ENCODE peak calls at places on chromosomes 12 and 14, in four cellular contexts. One of them, this sample, is unnamed.

GRCh38 chr14:61573748-61574513 is 121.4 kb upstream of the HIF1A start:
- DNase-seq in HepG2: no peak
- DNase-seq in GM12878: no peak
- DNase-seq in K562: no peak
- DNase-seq in this sample: no peak

GRCh38 chr12:103586132-103586531 is 941 bp upstream of the STAB2 start:
- DNase-seq in HepG2: no peak
- DNase-seq in GM12878: no peak
- DNase-seq in K562: no peak
- DNase-seq in this sample: no peak

GRCh38 chr14:76050797-76051392 is 65.3 kb downstream of the IFT43 start:
- DNase-seq in HepG2: peak
- DNase-seq in GM12878: peak
- DNase-seq in K562: peak
- DNase-seq in this sample: peak

GRCh38 chr14:92932448-92933395 is 9.8 kb downstream of the CHGA start:
- DNase-seq in HepG2: no peak
- DNase-seq in GM12878: no peak
- DNase-seq in K562: no peak
- DNase-seq in this sample: no peak

GRCh38 chr12:117363953-117364486 is 2.6 kb upstream of the NOS1 start:
- DNase-seq in HepG2: no peak
- DNase-seq in GM12878: no peak
- DNase-seq in K562: no peak
- DNase-seq in this sample: no peak

GRCh38 chr12:7219599-7220243 is 30.2 kb downstream of the PEX5 start:
- DNase-seq in HepG2: peak
- DNase-seq in GM12878: peak
- DNase-seq in K562: peak
- DNase-seq in this sample: peak

GRCh38 chr12:51908876-51909592 is 1.7 kb downstream of the ACVRL1 start:
- DNase-seq in HepG2: no peak
- DNase-seq in GM12878: no peak
- DNase-seq in K562: no peak
- DNase-seq in this sample: no peak

GRCh38 chr12:6225630-6226001 is 25.4 kb downstream of the CD9 start:
- DNase-seq in HepG2: no peak
- DNase-seq in GM12878: no peak
- DNase-seq in K562: no peak
- DNase-seq in this sample: no peak

GRCh38 chr12:53505086-53505485 is 2.2 kb downstream of the NPFF start:
- DNase-seq in HepG2: no peak
- DNase-seq in GM12878: no peak
- DNase-seq in K562: no peak
- DNase-seq in this sample: no peak

GRCh38 chr14:53390008-53390407 is 236.9 kb upstream of the DDHD1 start:
- DNase-seq in HepG2: no peak
- DNase-seq in GM12878: no peak
- DNase-seq in K562: no peak
- DNase-seq in this sample: no peak

GRCh38 chr12:56487448-56488040 is 417 bp downstream of the GLS2 start:
- DNase-seq in HepG2: peak
- DNase-seq in GM12878: no peak
- DNase-seq in K562: no peak
- DNase-seq in this sample: peak

GRCh38 chr14:95471526-95472304 is 44.7 kb downstream of the SYNE3 start:
- DNase-seq in HepG2: no peak
- DNase-seq in GM12878: no peak
- DNase-seq in K562: no peak
- DNase-seq in this sample: no peak

GRCh38 chr12:3398196-3398789 is 92.7 kb upstream of the PRMT8 start:
- DNase-seq in HepG2: no peak
- DNase-seq in GM12878: no peak
- DNase-seq in K562: no peak
- DNase-seq in this sample: no peak

GRCh38 chr12:97380440-97380839 is 82.2 kb upstream of the RMST start:
- DNase-seq in HepG2: peak
- DNase-seq in GM12878: no peak
- DNase-seq in K562: no peak
- DNase-seq in this sample: no peak

GRCh38 chr14:95679995-95680735 is 6.1 kb upstream of the TCL1B start:
- DNase-seq in HepG2: peak
- DNase-seq in GM12878: no peak
- DNase-seq in K562: no peak
- DNase-seq in this sample: no peak

GRCh38 chr12:108645686-108646596 is 12.2 kb upstream of the SELPLG start:
- DNase-seq in HepG2: no peak
- DNase-seq in GM12878: no peak
- DNase-seq in K562: no peak
- DNase-seq in this sample: no peak

GRCh38 chr14:69002069-69002468 is 23.0 kb upstream of the ACTN1 start:
- DNase-seq in HepG2: peak
- DNase-seq in GM12878: no peak
- DNase-seq in K562: peak
- DNase-seq in this sample: peak

GRCh38 chr12:72081787-72082186 is 143.1 kb downstream of the TPH2 start:
- DNase-seq in HepG2: no peak
- DNase-seq in GM12878: no peak
- DNase-seq in K562: no peak
- DNase-seq in this sample: no peak

GRCh38 chr14:95173518-95173917 is 16.2 kb upstream of the DICER1 start:
- DNase-seq in HepG2: no peak
- DNase-seq in GM12878: no peak
- DNase-seq in K562: no peak
- DNase-seq in this sample: no peak

GRCh38 chr14:64089920-64090319 is 204.3 kb downstream of the ESR2 start:
- DNase-seq in HepG2: no peak
- DNase-seq in GM12878: no peak
- DNase-seq in K562: no peak
- DNase-seq in this sample: peak

GRCh38 chr12:104303538-104304151 is at the start of gene EID3:
- DNase-seq in HepG2: no peak
- DNase-seq in GM12878: no peak
- DNase-seq in K562: peak
- DNase-seq in this sample: peak

GRCh38 chr12:123723011-123723410 is 10.9 kb downstream of the ATP6V0A2 start:
- DNase-seq in HepG2: no peak
- DNase-seq in GM12878: no peak
- DNase-seq in K562: no peak
- DNase-seq in this sample: no peak

GRCh38 chr12:116448165-116448756 is 110.9 kb upstream of the MAP1LC3B2 start:
- DNase-seq in HepG2: no peak
- DNase-seq in GM12878: no peak
- DNase-seq in K562: no peak
- DNase-seq in this sample: no peak

GRCh38 chr12:3821441-3821840 is 51.8 kb downstream of the PARP11 start:
- DNase-seq in HepG2: no peak
- DNase-seq in GM12878: no peak
- DNase-seq in K562: no peak
- DNase-seq in this sample: no peak

GRCh38 chr12:30928356-30929264 is 2.1 kb downstream of the TSPAN11 start:
- DNase-seq in HepG2: no peak
- DNase-seq in GM12878: no peak
- DNase-seq in K562: no peak
- DNase-seq in this sample: no peak

GRCh38 chr12:22406622-22407021 is 72.1 kb upstream of the ST8SIA1 start:
- DNase-seq in HepG2: no peak
- DNase-seq in GM12878: no peak
- DNase-seq in K562: no peak
- DNase-seq in this sample: no peak

GRCh38 chr14:103444837-103445524 is 59.8 kb downstream of the MARK3 start:
- DNase-seq in HepG2: no peak
- DNase-seq in GM12878: no peak
- DNase-seq in K562: peak
- DNase-seq in this sample: no peak

GRCh38 chr12:28517101-28517500 is 326.8 kb downstream of the CCDC91 start:
- DNase-seq in HepG2: no peak
- DNase-seq in GM12878: no peak
- DNase-seq in K562: no peak
- DNase-seq in this sample: no peak

GRCh38 chr12:112971248-112971647 is 7.1 kb upstream of the OAS2 start:
- DNase-seq in HepG2: no peak
- DNase-seq in GM12878: no peak
- DNase-seq in K562: no peak
- DNase-seq in this sample: no peak

GRCh38 chr12:14454098-14454907 is 88.8 kb downstream of the ATF7IP start:
- DNase-seq in HepG2: peak
- DNase-seq in GM12878: peak
- DNase-seq in K562: peak
- DNase-seq in this sample: peak

GRCh38 chr12:86376052-86376451 is 119.9 kb upstream of the MGAT4C start:
- DNase-seq in HepG2: peak
- DNase-seq in GM12878: no peak
- DNase-seq in K562: no peak
- DNase-seq in this sample: peak

GRCh38 chr14:90987140-90987539 is 73.3 kb downstream of the RPS6KA5 start:
- DNase-seq in HepG2: no peak
- DNase-seq in GM12878: no peak
- DNase-seq in K562: no peak
- DNase-seq in this sample: no peak

GRCh38 chr12:109357032-109357431 is 9.3 kb downstream of the MYO1H start:
- DNase-seq in HepG2: no peak
- DNase-seq in GM12878: no peak
- DNase-seq in K562: no peak
- DNase-seq in this sample: no peak

GRCh38 chr12:53300187-53300586 is 692 bp downstream of the MYG1 start:
- DNase-seq in HepG2: no peak
- DNase-seq in GM12878: no peak
- DNase-seq in K562: no peak
- DNase-seq in this sample: no peak

GRCh38 chr14:94120667-94121335 is 8.6 kb downstream of the IFI27L2 start:
- DNase-seq in HepG2: no peak
- DNase-seq in GM12878: no peak
- DNase-seq in K562: no peak
- DNase-seq in this sample: no peak

GRCh38 chr12:102950950-102951490 is 6.5 kb upstream of the ASCL1 start:
- DNase-seq in HepG2: no peak
- DNase-seq in GM12878: no peak
- DNase-seq in K562: no peak
- DNase-seq in this sample: no peak

GRCh38 chr14:87816421-87816820 is 176.6 kb downstream of the GALC start:
- DNase-seq in HepG2: no peak
- DNase-seq in GM12878: no peak
- DNase-seq in K562: no peak
- DNase-seq in this sample: no peak

GRCh38 chr12:18158774-18159557 is 69.0 kb upstream of the RERGL start:
- DNase-seq in HepG2: peak
- DNase-seq in GM12878: no peak
- DNase-seq in K562: peak
- DNase-seq in this sample: peak

GRCh38 chr14:60183724-60184596 is 18.8 kb upstream of the DHRS7 start:
- DNase-seq in HepG2: peak
- DNase-seq in GM12878: no peak
- DNase-seq in K562: peak
- DNase-seq in this sample: no peak
- TF ChIP-seq TCF7 in HepG2: no peak
- TF ChIP-seq TCF7 in GM12878: no peak
- TF ChIP-seq TCF7 in K562: no peak
- TF ChIP-seq TCF7 in this sample: no peak

GRCh38 chr12:34602213-34602940 is 580.1 kb downstream of the ALG10 start:
- DNase-seq in HepG2: no peak
- DNase-seq in GM12878: no peak
- DNase-seq in K562: no peak
- DNase-seq in this sample: no peak
- TF ChIP-seq ESRRA in HepG2: no peak
- TF ChIP-seq ESRRA in GM12878: no peak
- TF ChIP-seq ESRRA in K562: no peak
- TF ChIP-seq ESRRA in this sample: no peak

DNA sequence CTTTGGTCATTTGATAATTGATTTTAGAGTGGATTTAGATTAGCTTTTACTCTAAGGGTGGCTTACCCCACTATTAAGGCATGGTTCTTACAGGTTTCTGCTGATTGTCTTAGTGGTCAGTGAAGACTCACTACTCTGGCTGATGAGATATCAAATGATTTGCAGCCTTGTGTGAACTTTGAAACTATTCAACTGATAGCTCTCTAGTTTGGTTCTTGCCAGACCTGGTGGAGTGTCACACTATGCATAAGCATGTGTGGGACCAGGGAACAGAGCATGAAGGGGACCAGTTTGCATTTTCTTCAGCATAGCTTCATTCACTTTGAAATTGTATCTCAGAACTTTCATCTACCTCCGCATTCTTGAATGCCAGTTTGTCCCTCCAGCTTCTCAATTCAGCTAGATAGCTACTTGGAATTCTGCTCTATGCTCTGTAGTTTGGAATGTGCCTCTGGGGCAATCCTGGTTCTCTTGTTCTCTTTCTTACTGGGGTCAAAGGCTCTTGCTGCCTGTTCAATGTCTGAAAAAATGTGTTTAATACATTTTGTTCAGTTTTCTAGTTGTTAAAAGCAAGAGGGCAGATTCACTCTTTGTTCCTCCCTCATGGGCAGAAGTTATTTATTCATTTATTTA is 12.8 kb downstream of the SCYL2 start:
- DNase-seq in HepG2: peak
- DNase-seq in GM12878: no peak
- DNase-seq in K562: peak
- DNase-seq in this sample: no peak
- TF ChIP-seq TCF7 in HepG2: no peak
- TF ChIP-seq TCF7 in GM12878: no peak
- TF ChIP-seq TCF7 in K562: no peak
- TF ChIP-seq TCF7 in this sample: no peak

GRCh38 chr12:19412844-19413243 is 26.4 kb upstream of the AEBP2 start:
- DNase-seq in HepG2: no peak
- DNase-seq in GM12878: no peak
- DNase-seq in K562: no peak
- DNase-seq in this sample: no peak

GRCh38 chr12:19411234-19412221 is 27.8 kb upstream of the AEBP2 start:
- DNase-seq in HepG2: no peak
- DNase-seq in GM12878: no peak
- DNase-seq in K562: no peak
- DNase-seq in this sample: peak

GRCh38 chr12:19410639-19411184 is 28.6 kb upstream of the AEBP2 start:
- DNase-seq in HepG2: no peak
- DNase-seq in GM12878: no peak
- DNase-seq in K562: no peak
- DNase-seq in this sample: no peak

GRCh38 chr12:19409376-19409775 is 29.9 kb upstream of the AEBP2 start:
- DNase-seq in HepG2: no peak
- DNase-seq in GM12878: no peak
- DNase-seq in K562: no peak
- DNase-seq in this sample: no peak

GRCh38 chr12:19410211-19410610 is 29.1 kb upstream of the AEBP2 start:
- DNase-seq in HepG2: no peak
- DNase-seq in GM12878: no peak
- DNase-seq in K562: no peak
- DNase-seq in this sample: no peak
- TF ChIP-seq ESRRA in HepG2: no peak
- TF ChIP-seq ESRRA in GM12878: no peak
- TF ChIP-seq ESRRA in K562: no peak
- TF ChIP-seq ESRRA in this sample: no peak

This sample was measured in WTC11.